ENCODE peak calls at places on chromosomes 1 and 21, in five cellular contexts. H, E, Y, O and U are unnamed samples. For H3K9me3, the result is how much of the 10 kb centered on the place peaks cover.

GRCh38 chr1:19000065-19000464 is 43.6 kb upstream of the IFFO2 start:
- DNase-seq in Y (no peak), O (no peak), E (no peak), H (no peak), U (no peak)

GRCh38 chr1:36034692-36035091 is 49.2 kb upstream of the TEKT2 start:
- DNase-seq in H (peak), O (no peak), E (peak), Y (peak), U (peak)

GRCh38 chr1:216464489-216464888 is 41.2 kb upstream of the USH2A start:
- DNase-seq in Y (peak), H (peak), O (peak), E (peak), U (no peak)

GRCh38 chr1:3240524-3241235 is 171.7 kb downstream of the PRDM16 start:
- DNase-seq in O (peak), E (no peak), Y (no peak), H (no peak), U (no peak)

GRCh38 chr1:41329662-41330587 is 31.3 kb upstream of the FOXO6 start:
- DNase-seq in Y (no peak), O (no peak), H (no peak), E (no peak), U (no peak)

GRCh38 chr1:29513357-29513756 is 277.0 kb downstream of the PTPRU start:
- DNase-seq in O (peak), H (peak), Y (peak), E (peak), U (peak)

GRCh38 chr1:25056536-25056935 is 126.5 kb upstream of the RUNX3 start:
- DNase-seq in O (no peak), Y (no peak), H (no peak), E (no peak), U (no peak)

GRCh38 chr1:243408479-243408878 is 152.6 kb downstream of the SDCCAG8 start:
- DNase-seq in E (no peak), H (no peak), O (no peak), Y (no peak), U (no peak)

GRCh38 chr21:41465176-41465781 is 39.2 kb downstream of the MX1 start:
- DNase-seq in O (no peak), H (no peak), E (no peak), Y (no peak), U (no peak)

GRCh38 chr1:232376632-232377493 is 253.1 kb downstream of the SIPA1L2 start:
- DNase-seq in H (no peak), E (no peak), O (peak), Y (no peak), U (no peak)

GRCh38 chr1:93728480-93729131 is 47.0 kb upstream of the BCAR3 start:
- DNase-seq in Y (no peak), E (no peak), H (peak), O (no peak), U (no peak)

GRCh38 chr1:204445860-204446412 is 34.3 kb upstream of the PPP1R15B start:
- DNase-seq in O (peak), Y (peak), H (peak), E (peak), U (peak)

GRCh38 chr1:84690397-84691138 is at the start of gene SSX2IP:
- DNase-seq in E (peak), H (peak), Y (peak), O (peak), U (peak)

GRCh38 chr1:84691139-84691783 is 1.0 kb upstream of the SSX2IP start:
- DNase-seq in O (no peak), H (no peak), E (no peak), Y (no peak), U (no peak)

GRCh38 chr1:84692391-84692790 is 2.1 kb upstream of the SSX2IP start:
- DNase-seq in O (no peak), Y (no peak), H (no peak), E (no peak), U (no peak)

GRCh38 chr1:84693774-84694173 is 3.5 kb upstream of the SSX2IP start:
- DNase-seq in O (no peak), H (peak), E (no peak), Y (no peak), U (no peak)

DNA sequence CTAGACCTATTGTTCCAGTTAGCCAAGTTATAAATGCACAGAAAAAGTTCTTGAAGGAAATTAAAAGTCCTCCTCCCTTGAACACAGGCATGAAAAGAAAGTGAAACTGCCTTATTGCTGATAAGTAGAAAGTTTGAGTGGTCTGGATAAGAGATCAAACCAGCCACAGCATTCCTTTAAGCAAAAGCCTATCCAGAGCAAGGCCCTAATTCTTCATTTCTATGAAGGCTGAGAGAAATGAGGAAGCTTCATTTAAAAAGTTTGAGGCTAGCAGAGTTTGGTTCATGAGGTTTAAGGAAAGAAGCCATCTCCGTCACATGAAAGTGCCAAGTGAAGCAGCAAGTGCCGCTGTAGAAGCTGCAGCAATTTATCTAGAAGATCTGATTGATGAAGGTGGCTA is 2.7 kb upstream of the SSX2IP start:
- DNase-seq in Y (no peak), H (no peak), E (no peak), O (no peak), U (no peak)
- H3K27ac ChIP-seq in Y (no peak), H (no peak), E (no peak), O (no peak), U (peak)

GRCh38 chr1:42742617-42743301 is 2.7 kb upstream of the CLDN19 start:
- DNase-seq in E (no peak), H (no peak), O (no peak), Y (no peak), U (no peak)

GRCh38 chr1:42742141-42742540 is 2.1 kb upstream of the CLDN19 start:
- DNase-seq in E (no peak), H (no peak), Y (no peak), O (no peak), U (no peak)

GRCh38 chr1:42743302-42744029 is 3.4 kb upstream of the CLDN19 start:
- DNase-seq in Y (no peak), H (no peak), E (no peak), O (no peak), U (no peak)

GRCh38 chr1:42745851-42746250 is 5.8 kb upstream of the CLDN19 start:
- DNase-seq in E (no peak), Y (no peak), O (no peak), H (no peak), U (no peak)

DNA sequence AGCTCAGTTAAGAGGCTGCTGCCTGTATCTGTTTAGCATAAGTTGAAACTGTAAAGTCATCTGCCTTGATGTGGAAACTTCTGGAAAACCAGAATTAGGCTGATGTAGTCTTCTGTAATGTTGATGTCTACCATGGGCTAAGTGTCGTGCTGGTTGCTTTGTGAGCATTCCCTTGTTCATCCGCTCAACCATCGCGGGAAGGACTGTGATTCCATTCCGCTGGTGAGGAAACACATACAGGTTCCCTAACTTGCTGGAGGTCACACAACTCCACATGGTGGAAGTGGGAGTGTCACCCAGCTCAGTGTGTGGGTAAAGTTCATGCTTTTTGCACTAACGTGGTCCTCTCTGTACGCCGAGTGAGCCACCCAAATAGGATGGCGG is 4.0 kb upstream of the CLDN19 start:
- DNase-seq in Y (no peak), H (peak), E (no peak), O (no peak), U (no peak)
- H3K9me3 ChIP-seq in Y (under half), H (under half), E (under half), O (under half), U (under half)

GRCh38 chr21:14754259-14754604 is 208.1 kb upstream of the SAMSN1 start:
- DNase-seq in H (no peak), E (no peak), O (no peak), Y (no peak), U (no peak)
- H3K4me2 ChIP-seq in H (no peak), E (no peak), O (no peak), Y (no peak), U (no peak)

GRCh38 chr1:245986404-245987221 is 520.5 kb downstream of the SMYD3 start:
- DNase-seq in E (peak), H (peak), O (peak), Y (peak), U (peak)
- H3K27ac ChIP-seq in E (no peak), H (peak), O (peak), Y (peak), U (peak)